ENCODE peak calls at places on chromosomes 4 and X, in ten cellular contexts. One of them, this sample, is unnamed.

GRCh38 chrX:2767631-2768455 is 16.0 kb downstream of the XG start:
- DNase-seq in CD4-positive, alpha-beta T cell: no peak
- DNase-seq in tibial artery: peak
- DNase-seq in activated gamma-delta T cell treated with Interleukin-2 at 50 U/mL for 16 hours: no peak
- DNase-seq in activated CD4-positive, alpha-beta T cell treated with anti-CD3 and anti-CD28 coated beads, Interleukin-2, amount 10 ng/mL, durations not matched to agents 7 days and 5 days: no peak
- DNase-seq in mesendoderm: peak
- DNase-seq in T-helper 1 cell: no peak
- DNase-seq in IMR-90: peak
- DNase-seq in WERI-Rb-1: peak
- DNase-seq in lower leg skin: peak
- DNase-seq in this sample: peak

GRCh38 chr4:72895408-72895807 is 174.1 kb downstream of the COX18 start:
- DNase-seq in CD4-positive, alpha-beta T cell: no peak
- DNase-seq in tibial artery: no peak
- DNase-seq in activated gamma-delta T cell treated with Interleukin-2 at 50 U/mL for 16 hours: no peak
- DNase-seq in activated CD4-positive, alpha-beta T cell treated with anti-CD3 and anti-CD28 coated beads, Interleukin-2, amount 10 ng/mL, durations not matched to agents 7 days and 5 days: no peak
- DNase-seq in mesendoderm: peak
- DNase-seq in T-helper 1 cell: no peak
- DNase-seq in IMR-90: no peak
- DNase-seq in WERI-Rb-1: peak
- DNase-seq in lower leg skin: no peak
- DNase-seq in this sample: no peak

GRCh38 chrX:12955882-12956703 is 18.8 kb upstream of the TMSB4X start:
- DNase-seq in CD4-positive, alpha-beta T cell: peak
- DNase-seq in tibial artery: peak
- DNase-seq in activated gamma-delta T cell treated with Interleukin-2 at 50 U/mL for 16 hours: peak
- DNase-seq in activated CD4-positive, alpha-beta T cell treated with anti-CD3 and anti-CD28 coated beads, Interleukin-2, amount 10 ng/mL, durations not matched to agents 7 days and 5 days: peak
- DNase-seq in mesendoderm: peak
- DNase-seq in T-helper 1 cell: peak
- DNase-seq in IMR-90: peak
- DNase-seq in WERI-Rb-1: no peak
- DNase-seq in lower leg skin: no peak
- DNase-seq in this sample: peak

GRCh38 chr4:89719536-89719935 is 117.4 kb downstream of the SNCA start:
- DNase-seq in CD4-positive, alpha-beta T cell: no peak
- DNase-seq in tibial artery: no peak
- DNase-seq in activated gamma-delta T cell treated with Interleukin-2 at 50 U/mL for 16 hours: no peak
- DNase-seq in activated CD4-positive, alpha-beta T cell treated with anti-CD3 and anti-CD28 coated beads, Interleukin-2, amount 10 ng/mL, durations not matched to agents 7 days and 5 days: no peak
- DNase-seq in mesendoderm: no peak
- DNase-seq in T-helper 1 cell: no peak
- DNase-seq in IMR-90: no peak
- DNase-seq in WERI-Rb-1: no peak
- DNase-seq in lower leg skin: no peak
- DNase-seq in this sample: no peak

GRCh38 chrX:110569506-110569905 is 210.9 kb downstream of the RTL9 start:
- DNase-seq in CD4-positive, alpha-beta T cell: no peak
- DNase-seq in tibial artery: no peak
- DNase-seq in activated gamma-delta T cell treated with Interleukin-2 at 50 U/mL for 16 hours: no peak
- DNase-seq in activated CD4-positive, alpha-beta T cell treated with anti-CD3 and anti-CD28 coated beads, Interleukin-2, amount 10 ng/mL, durations not matched to agents 7 days and 5 days: no peak
- DNase-seq in mesendoderm: peak
- DNase-seq in T-helper 1 cell: no peak
- DNase-seq in IMR-90: no peak
- DNase-seq in WERI-Rb-1: no peak
- DNase-seq in lower leg skin: no peak
- DNase-seq in this sample: no peak

GRCh38 chr4:74886490-74886889 is 46.4 kb upstream of the PARM1 start:
- DNase-seq in CD4-positive, alpha-beta T cell: no peak
- DNase-seq in tibial artery: no peak
- DNase-seq in activated gamma-delta T cell treated with Interleukin-2 at 50 U/mL for 16 hours: no peak
- DNase-seq in activated CD4-positive, alpha-beta T cell treated with anti-CD3 and anti-CD28 coated beads, Interleukin-2, amount 10 ng/mL, durations not matched to agents 7 days and 5 days: no peak
- DNase-seq in mesendoderm: peak
- DNase-seq in T-helper 1 cell: no peak
- DNase-seq in IMR-90: peak
- DNase-seq in WERI-Rb-1: peak
- DNase-seq in lower leg skin: no peak
- DNase-seq in this sample: peak

GRCh38 chr4:67393699-67394281 is 151.5 kb downstream of the CENPC start:
- DNase-seq in CD4-positive, alpha-beta T cell: no peak
- DNase-seq in tibial artery: no peak
- DNase-seq in activated gamma-delta T cell treated with Interleukin-2 at 50 U/mL for 16 hours: peak
- DNase-seq in activated CD4-positive, alpha-beta T cell treated with anti-CD3 and anti-CD28 coated beads, Interleukin-2, amount 10 ng/mL, durations not matched to agents 7 days and 5 days: peak
- DNase-seq in mesendoderm: peak
- DNase-seq in T-helper 1 cell: peak
- DNase-seq in IMR-90: peak
- DNase-seq in WERI-Rb-1: no peak
- DNase-seq in lower leg skin: no peak
- DNase-seq in this sample: peak

GRCh38 chr4:185256444-185256843 is 47.0 kb downstream of the SNX25 start:
- DNase-seq in CD4-positive, alpha-beta T cell: no peak
- DNase-seq in tibial artery: no peak
- DNase-seq in activated gamma-delta T cell treated with Interleukin-2 at 50 U/mL for 16 hours: no peak
- DNase-seq in activated CD4-positive, alpha-beta T cell treated with anti-CD3 and anti-CD28 coated beads, Interleukin-2, amount 10 ng/mL, durations not matched to agents 7 days and 5 days: no peak
- DNase-seq in mesendoderm: peak
- DNase-seq in T-helper 1 cell: no peak
- DNase-seq in IMR-90: peak
- DNase-seq in WERI-Rb-1: no peak
- DNase-seq in lower leg skin: no peak
- DNase-seq in this sample: peak

GRCh38 chr4:86421461-86421860 is 61.6 kb upstream of the MAPK10 start:
- DNase-seq in CD4-positive, alpha-beta T cell: no peak
- DNase-seq in tibial artery: no peak
- DNase-seq in activated gamma-delta T cell treated with Interleukin-2 at 50 U/mL for 16 hours: no peak
- DNase-seq in activated CD4-positive, alpha-beta T cell treated with anti-CD3 and anti-CD28 coated beads, Interleukin-2, amount 10 ng/mL, durations not matched to agents 7 days and 5 days: no peak
- DNase-seq in mesendoderm: no peak
- DNase-seq in T-helper 1 cell: no peak
- DNase-seq in IMR-90: no peak
- DNase-seq in WERI-Rb-1: no peak
- DNase-seq in lower leg skin: no peak
- DNase-seq in this sample: no peak

GRCh38 chr4:179415016-179415841 is 1973.0 kb upstream of the AGA start:
- DNase-seq in CD4-positive, alpha-beta T cell: no peak
- DNase-seq in tibial artery: no peak
- DNase-seq in activated gamma-delta T cell treated with Interleukin-2 at 50 U/mL for 16 hours: no peak
- DNase-seq in activated CD4-positive, alpha-beta T cell treated with anti-CD3 and anti-CD28 coated beads, Interleukin-2, amount 10 ng/mL, durations not matched to agents 7 days and 5 days: no peak
- DNase-seq in mesendoderm: no peak
- DNase-seq in T-helper 1 cell: no peak
- DNase-seq in IMR-90: peak
- DNase-seq in WERI-Rb-1: no peak
- DNase-seq in lower leg skin: no peak
- DNase-seq in this sample: no peak

GRCh38 chrX:10902001-10902400 is 209.1 kb upstream of the HCCS start:
- DNase-seq in CD4-positive, alpha-beta T cell: no peak
- DNase-seq in tibial artery: no peak
- DNase-seq in activated gamma-delta T cell treated with Interleukin-2 at 50 U/mL for 16 hours: no peak
- DNase-seq in activated CD4-positive, alpha-beta T cell treated with anti-CD3 and anti-CD28 coated beads, Interleukin-2, amount 10 ng/mL, durations not matched to agents 7 days and 5 days: no peak
- DNase-seq in mesendoderm: no peak
- DNase-seq in T-helper 1 cell: no peak
- DNase-seq in IMR-90: peak
- DNase-seq in WERI-Rb-1: no peak
- DNase-seq in lower leg skin: no peak
- DNase-seq in this sample: no peak

GRCh38 chr4:15714141-15714540 is 11.3 kb downstream of the BST1 start:
- DNase-seq in CD4-positive, alpha-beta T cell: no peak
- DNase-seq in tibial artery: no peak
- DNase-seq in activated gamma-delta T cell treated with Interleukin-2 at 50 U/mL for 16 hours: no peak
- DNase-seq in activated CD4-positive, alpha-beta T cell treated with anti-CD3 and anti-CD28 coated beads, Interleukin-2, amount 10 ng/mL, durations not matched to agents 7 days and 5 days: no peak
- DNase-seq in mesendoderm: no peak
- DNase-seq in T-helper 1 cell: no peak
- DNase-seq in IMR-90: no peak
- DNase-seq in WERI-Rb-1: no peak
- DNase-seq in lower leg skin: no peak
- DNase-seq in this sample: no peak

GRCh38 chr4:148443550-148444295 is 1.5 kb upstream of the NR3C2 start:
- DNase-seq in CD4-positive, alpha-beta T cell: peak
- DNase-seq in tibial artery: peak
- DNase-seq in activated gamma-delta T cell treated with Interleukin-2 at 50 U/mL for 16 hours: peak
- DNase-seq in activated CD4-positive, alpha-beta T cell treated with anti-CD3 and anti-CD28 coated beads, Interleukin-2, amount 10 ng/mL, durations not matched to agents 7 days and 5 days: peak
- DNase-seq in mesendoderm: peak
- DNase-seq in T-helper 1 cell: peak
- DNase-seq in IMR-90: no peak
- DNase-seq in WERI-Rb-1: peak
- DNase-seq in lower leg skin: peak
- DNase-seq in this sample: no peak

GRCh38 chr4:126547352-126547751 is 1085.4 kb upstream of the INTU start:
- DNase-seq in CD4-positive, alpha-beta T cell: no peak
- DNase-seq in tibial artery: no peak
- DNase-seq in activated gamma-delta T cell treated with Interleukin-2 at 50 U/mL for 16 hours: no peak
- DNase-seq in activated CD4-positive, alpha-beta T cell treated with anti-CD3 and anti-CD28 coated beads, Interleukin-2, amount 10 ng/mL, durations not matched to agents 7 days and 5 days: no peak
- DNase-seq in mesendoderm: no peak
- DNase-seq in T-helper 1 cell: no peak
- DNase-seq in IMR-90: no peak
- DNase-seq in WERI-Rb-1: no peak
- DNase-seq in lower leg skin: no peak
- DNase-seq in this sample: no peak

GRCh38 chrX:87896057-87896456 is 378.5 kb downstream of the KLHL4 start:
- DNase-seq in CD4-positive, alpha-beta T cell: no peak
- DNase-seq in tibial artery: no peak
- DNase-seq in activated gamma-delta T cell treated with Interleukin-2 at 50 U/mL for 16 hours: no peak
- DNase-seq in activated CD4-positive, alpha-beta T cell treated with anti-CD3 and anti-CD28 coated beads, Interleukin-2, amount 10 ng/mL, durations not matched to agents 7 days and 5 days: no peak
- DNase-seq in mesendoderm: no peak
- DNase-seq in T-helper 1 cell: no peak
- DNase-seq in IMR-90: no peak
- DNase-seq in WERI-Rb-1: no peak
- DNase-seq in lower leg skin: no peak
- DNase-seq in this sample: no peak

GRCh38 chr4:46389301-46389761 is 597 bp downstream of the GABRA2 start:
- DNase-seq in CD4-positive, alpha-beta T cell: no peak
- DNase-seq in tibial artery: no peak
- DNase-seq in activated gamma-delta T cell treated with Interleukin-2 at 50 U/mL for 16 hours: no peak
- DNase-seq in activated CD4-positive, alpha-beta T cell treated with anti-CD3 and anti-CD28 coated beads, Interleukin-2, amount 10 ng/mL, durations not matched to agents 7 days and 5 days: no peak
- DNase-seq in mesendoderm: peak
- DNase-seq in T-helper 1 cell: no peak
- DNase-seq in IMR-90: no peak
- DNase-seq in WERI-Rb-1: peak
- DNase-seq in lower leg skin: no peak
- DNase-seq in this sample: no peak

GRCh38 chr4:62517721-62518120 is 1317.6 kb downstream of the ADGRL3 start:
- DNase-seq in CD4-positive, alpha-beta T cell: no peak
- DNase-seq in tibial artery: no peak
- DNase-seq in activated gamma-delta T cell treated with Interleukin-2 at 50 U/mL for 16 hours: no peak
- DNase-seq in activated CD4-positive, alpha-beta T cell treated with anti-CD3 and anti-CD28 coated beads, Interleukin-2, amount 10 ng/mL, durations not matched to agents 7 days and 5 days: no peak
- DNase-seq in mesendoderm: peak
- DNase-seq in T-helper 1 cell: no peak
- DNase-seq in IMR-90: no peak
- DNase-seq in WERI-Rb-1: no peak
- DNase-seq in lower leg skin: no peak
- DNase-seq in this sample: no peak

GRCh38 chr4:129278868-129279267 is 182.9 kb downstream of the C4orf33 start:
- DNase-seq in CD4-positive, alpha-beta T cell: no peak
- DNase-seq in tibial artery: no peak
- DNase-seq in activated gamma-delta T cell treated with Interleukin-2 at 50 U/mL for 16 hours: no peak
- DNase-seq in activated CD4-positive, alpha-beta T cell treated with anti-CD3 and anti-CD28 coated beads, Interleukin-2, amount 10 ng/mL, durations not matched to agents 7 days and 5 days: no peak
- DNase-seq in mesendoderm: no peak
- DNase-seq in T-helper 1 cell: no peak
- DNase-seq in IMR-90: no peak
- DNase-seq in WERI-Rb-1: no peak
- DNase-seq in lower leg skin: no peak
- DNase-seq in this sample: no peak

GRCh38 chr4:8117278-8117682 is 41.3 kb downstream of the ABLIM2 start:
- DNase-seq in CD4-positive, alpha-beta T cell: no peak
- DNase-seq in tibial artery: no peak
- DNase-seq in activated gamma-delta T cell treated with Interleukin-2 at 50 U/mL for 16 hours: no peak
- DNase-seq in activated CD4-positive, alpha-beta T cell treated with anti-CD3 and anti-CD28 coated beads, Interleukin-2, amount 10 ng/mL, durations not matched to agents 7 days and 5 days: peak
- DNase-seq in mesendoderm: peak
- DNase-seq in T-helper 1 cell: peak
- DNase-seq in IMR-90: peak
- DNase-seq in WERI-Rb-1: peak
- DNase-seq in lower leg skin: no peak
- DNase-seq in this sample: peak

GRCh38 chrX:140040397-140040796 is 75.1 kb upstream of the CXorf66 start:
- DNase-seq in CD4-positive, alpha-beta T cell: no peak
- DNase-seq in tibial artery: no peak
- DNase-seq in activated gamma-delta T cell treated with Interleukin-2 at 50 U/mL for 16 hours: no peak
- DNase-seq in activated CD4-positive, alpha-beta T cell treated with anti-CD3 and anti-CD28 coated beads, Interleukin-2, amount 10 ng/mL, durations not matched to agents 7 days and 5 days: no peak
- DNase-seq in mesendoderm: peak
- DNase-seq in T-helper 1 cell: no peak
- DNase-seq in IMR-90: no peak
- DNase-seq in WERI-Rb-1: no peak
- DNase-seq in lower leg skin: no peak
- DNase-seq in this sample: no peak

GRCh38 chr4:54971474-54971950 is 153.9 kb downstream of the KDR start:
- DNase-seq in CD4-positive, alpha-beta T cell: no peak
- DNase-seq in tibial artery: no peak
- DNase-seq in activated gamma-delta T cell treated with Interleukin-2 at 50 U/mL for 16 hours: no peak
- DNase-seq in activated CD4-positive, alpha-beta T cell treated with anti-CD3 and anti-CD28 coated beads, Interleukin-2, amount 10 ng/mL, durations not matched to agents 7 days and 5 days: peak
- DNase-seq in mesendoderm: peak
- DNase-seq in T-helper 1 cell: peak
- DNase-seq in IMR-90: peak
- DNase-seq in WERI-Rb-1: no peak
- DNase-seq in lower leg skin: peak
- DNase-seq in this sample: peak

GRCh38 chr4:121706595-121707021 is 9.8 kb upstream of the ANXA5 start:
- DNase-seq in CD4-positive, alpha-beta T cell: no peak
- DNase-seq in tibial artery: no peak
- DNase-seq in activated gamma-delta T cell treated with Interleukin-2 at 50 U/mL for 16 hours: peak
- DNase-seq in activated CD4-positive, alpha-beta T cell treated with anti-CD3 and anti-CD28 coated beads, Interleukin-2, amount 10 ng/mL, durations not matched to agents 7 days and 5 days: peak
- DNase-seq in mesendoderm: no peak
- DNase-seq in T-helper 1 cell: peak
- DNase-seq in IMR-90: peak
- DNase-seq in WERI-Rb-1: no peak
- DNase-seq in lower leg skin: no peak
- DNase-seq in this sample: no peak

GRCh38 chr4:119939066-119939995 is 127.3 kb downstream of the MAD2L1 start:
- DNase-seq in CD4-positive, alpha-beta T cell: no peak
- DNase-seq in tibial artery: no peak
- DNase-seq in activated gamma-delta T cell treated with Interleukin-2 at 50 U/mL for 16 hours: no peak
- DNase-seq in activated CD4-positive, alpha-beta T cell treated with anti-CD3 and anti-CD28 coated beads, Interleukin-2, amount 10 ng/mL, durations not matched to agents 7 days and 5 days: no peak
- DNase-seq in mesendoderm: no peak
- DNase-seq in T-helper 1 cell: no peak
- DNase-seq in IMR-90: peak
- DNase-seq in WERI-Rb-1: no peak
- DNase-seq in lower leg skin: no peak
- DNase-seq in this sample: no peak

GRCh38 chrX:119573840-119574393 is 446 bp upstream of the UBE2A start:
- DNase-seq in CD4-positive, alpha-beta T cell: no peak
- DNase-seq in tibial artery: peak
- DNase-seq in activated gamma-delta T cell treated with Interleukin-2 at 50 U/mL for 16 hours: no peak
- DNase-seq in activated CD4-positive, alpha-beta T cell treated with anti-CD3 and anti-CD28 coated beads, Interleukin-2, amount 10 ng/mL, durations not matched to agents 7 days and 5 days: no peak
- DNase-seq in mesendoderm: peak
- DNase-seq in T-helper 1 cell: no peak
- DNase-seq in IMR-90: peak
- DNase-seq in WERI-Rb-1: peak
- DNase-seq in lower leg skin: peak
- DNase-seq in this sample: peak

GRCh38 chrX:133741303-133741702 is 244.1 kb downstream of the GPC3 start:
- DNase-seq in CD4-positive, alpha-beta T cell: no peak
- DNase-seq in tibial artery: no peak
- DNase-seq in activated gamma-delta T cell treated with Interleukin-2 at 50 U/mL for 16 hours: no peak
- DNase-seq in activated CD4-positive, alpha-beta T cell treated with anti-CD3 and anti-CD28 coated beads, Interleukin-2, amount 10 ng/mL, durations not matched to agents 7 days and 5 days: no peak
- DNase-seq in mesendoderm: no peak
- DNase-seq in T-helper 1 cell: no peak
- DNase-seq in IMR-90: peak
- DNase-seq in WERI-Rb-1: no peak
- DNase-seq in lower leg skin: no peak
- DNase-seq in this sample: no peak

GRCh38 chrX:103310592-103311400 is at the start of gene BEX2:
- DNase-seq in CD4-positive, alpha-beta T cell: peak
- DNase-seq in tibial artery: peak
- DNase-seq in activated gamma-delta T cell treated with Interleukin-2 at 50 U/mL for 16 hours: peak
- DNase-seq in activated CD4-positive, alpha-beta T cell treated with anti-CD3 and anti-CD28 coated beads, Interleukin-2, amount 10 ng/mL, durations not matched to agents 7 days and 5 days: peak
- DNase-seq in mesendoderm: peak
- DNase-seq in T-helper 1 cell: peak
- DNase-seq in IMR-90: no peak
- DNase-seq in WERI-Rb-1: peak
- DNase-seq in lower leg skin: peak
- DNase-seq in this sample: peak

GRCh38 chr4:110867251-110867960 is 244.5 kb upstream of the PITX2 start:
- DNase-seq in CD4-positive, alpha-beta T cell: no peak
- DNase-seq in tibial artery: no peak
- DNase-seq in activated gamma-delta T cell treated with Interleukin-2 at 50 U/mL for 16 hours: no peak
- DNase-seq in activated CD4-positive, alpha-beta T cell treated with anti-CD3 and anti-CD28 coated beads, Interleukin-2, amount 10 ng/mL, durations not matched to agents 7 days and 5 days: no peak
- DNase-seq in mesendoderm: no peak
- DNase-seq in T-helper 1 cell: no peak
- DNase-seq in IMR-90: no peak
- DNase-seq in WERI-Rb-1: no peak
- DNase-seq in lower leg skin: no peak
- DNase-seq in this sample: no peak

GRCh38 chr4:89290727-89291126 is 16.9 kb downstream of the GPRIN3 start:
- DNase-seq in CD4-positive, alpha-beta T cell: no peak
- DNase-seq in tibial artery: no peak
- DNase-seq in activated gamma-delta T cell treated with Interleukin-2 at 50 U/mL for 16 hours: no peak
- DNase-seq in activated CD4-positive, alpha-beta T cell treated with anti-CD3 and anti-CD28 coated beads, Interleukin-2, amount 10 ng/mL, durations not matched to agents 7 days and 5 days: no peak
- DNase-seq in mesendoderm: no peak
- DNase-seq in T-helper 1 cell: no peak
- DNase-seq in IMR-90: no peak
- DNase-seq in WERI-Rb-1: peak
- DNase-seq in lower leg skin: no peak
- DNase-seq in this sample: no peak